ENCODE peak calls at places on chromosome 19, in eight cellular contexts. R is A549, M is upper lobe of right lung, K is breast epithelium, T is fibroblast of mammary gland, D is psoas muscle, S is LNCaP clone FGC, C is NB4. W is an unnamed sample.

GRCh38 chr19:13181747-13182388 is 31.7 kb downstream of the IER2 start:
- DNase-seq in R (no peak), M (peak), K (peak), T (peak), D (peak), S (peak), C (peak), W (no peak)

GRCh38 chr19:50546527-50547221 is 21.6 kb downstream of the LRRC4B start:
- DNase-seq in R (no peak), M (no peak), K (no peak), T (no peak), D (no peak), S (no peak), C (no peak), W (no peak)

GRCh38 chr19:58543826-58544590 is at the start of gene TRIM28:
- DNase-seq in R (peak), M (peak), K (peak), T (peak), D (peak), S (peak), C (peak), W (peak)

GRCh38 chr19:50328257-50329145 is 676 bp downstream of the KCNC3 start:
- DNase-seq in R (no peak), M (peak), K (no peak), T (no peak), D (no peak), S (no peak), C (no peak), W (no peak)

GRCh38 chr19:7947939-7948338 is 4.5 kb upstream of the TIMM44 start:
- DNase-seq in R (no peak), M (no peak), K (no peak), T (peak), D (no peak), S (no peak), C (no peak), W (no peak)

GRCh38 chr19:41409288-41409687 is 11.7 kb downstream of the BCKDHA start:
- DNase-seq in R (peak), M (no peak), K (peak), T (peak), D (no peak), S (peak), C (peak), W (no peak)

GRCh38 chr19:38778733-38779132 is 5.4 kb upstream of the LGALS7 start:
- DNase-seq in R (no peak), M (no peak), K (no peak), T (no peak), D (no peak), S (no peak), C (no peak), W (no peak)

GRCh38 chr19:13846533-13847032 is 30.4 kb upstream of the NANOS3 start:
- DNase-seq in R (peak), M (peak), K (peak), T (peak), D (peak), S (no peak), C (peak), W (peak)

GRCh38 chr19:54952591-54953344 is 5.4 kb upstream of the NLRP7 start:
- DNase-seq in R (no peak), M (peak), K (no peak), T (peak), D (no peak), S (no peak), C (peak), W (no peak)

GRCh38 chr19:2616741-2617392 is 85.6 kb downstream of the GNG7 start:
- DNase-seq in R (no peak), M (peak), K (no peak), T (no peak), D (no peak), S (no peak), C (peak), W (no peak)

GRCh38 chr19:58544591-58545285 is 874 bp downstream of the TRIM28 start:
- DNase-seq in R (peak), M (peak), K (no peak), T (peak), D (no peak), S (no peak), C (no peak), W (no peak)

GRCh38 chr19:19750131-19750841 is 17.4 kb upstream of the ZNF14 start:
- DNase-seq in R (no peak), M (no peak), K (peak), T (no peak), D (no peak), S (no peak), C (no peak), W (no peak)

GRCh38 chr19:21328402-21328801 is 808 bp downstream of the ZNF708 start:
- DNase-seq in R (no peak), M (no peak), K (no peak), T (no peak), D (no peak), S (no peak), C (peak), W (no peak)

GRCh38 chr19:10399878-10400277 is 3.5 kb downstream of the CDC37 start:
- DNase-seq in R (no peak), M (no peak), K (no peak), T (no peak), D (peak), S (no peak), C (no peak), W (no peak)

GRCh38 chr19:14718522-14719113 is 28.8 kb downstream of the ZNF333 start:
- DNase-seq in R (no peak), M (no peak), K (no peak), T (peak), D (no peak), S (no peak), C (no peak), W (no peak)

GRCh38 chr19:29714371-29714952 is 599 bp downstream of the C19orf12 start:
- DNase-seq in R (peak), M (peak), K (no peak), T (no peak), D (no peak), S (no peak), C (peak), W (no peak)

GRCh38 chr19:17328517-17329060 is 6.1 kb downstream of the ANO8 start:
- DNase-seq in R (no peak), M (no peak), K (no peak), T (no peak), D (no peak), S (no peak), C (no peak), W (no peak)

GRCh38 chr19:49528211-49528771 is 488 bp downstream of the RCN3 start:
- DNase-seq in R (no peak), M (no peak), K (no peak), T (peak), D (peak), S (no peak), C (no peak), W (no peak)

GRCh38 chr19:40594657-40595077 is 6.5 kb upstream of the LTBP4 start:
- DNase-seq in R (peak), M (no peak), K (no peak), T (peak), D (no peak), S (no peak), C (no peak), W (no peak)

GRCh38 chr19:13066933-13067831 is 35.5 kb downstream of the LYL1 start:
- DNase-seq in R (no peak), M (no peak), K (no peak), T (no peak), D (no peak), S (no peak), C (no peak), W (no peak)

GRCh38 chr19:38953677-38954076 is 21.9 kb downstream of the FBXO17 start:
- DNase-seq in R (no peak), M (no peak), K (no peak), T (no peak), D (no peak), S (no peak), C (no peak), W (no peak)

GRCh38 chr19:29530549-29531457 is 5.0 kb downstream of the VSTM2B start:
- DNase-seq in R (no peak), M (peak), K (no peak), T (no peak), D (no peak), S (no peak), C (no peak), W (no peak)

GRCh38 chr19:50334741-50335421 is 5.7 kb upstream of the KCNC3 start:
- DNase-seq in R (no peak), M (no peak), K (no peak), T (no peak), D (no peak), S (no peak), C (no peak), W (no peak)

GRCh38 chr19:49301165-49301865 is 23.7 kb downstream of the SLC6A16 start:
- DNase-seq in R (peak), M (peak), K (peak), T (peak), D (peak), S (no peak), C (peak), W (peak)

GRCh38 chr19:7874080-7874856 is at the start of gene PRR36:
- DNase-seq in R (no peak), M (peak), K (peak), T (no peak), D (no peak), S (no peak), C (no peak), W (no peak)

GRCh38 chr19:45556835-45557234 is 27.8 kb downstream of the OPA3 start:
- DNase-seq in R (no peak), M (no peak), K (no peak), T (no peak), D (no peak), S (no peak), C (no peak), W (no peak)

GRCh38 chr19:45554481-45554880 is 30.1 kb downstream of the OPA3 start:
- DNase-seq in R (no peak), M (no peak), K (no peak), T (no peak), D (no peak), S (no peak), C (no peak), W (no peak)

GRCh38 chr19:45547965-45548609 is 36.5 kb downstream of the OPA3 start:
- DNase-seq in R (peak), M (no peak), K (no peak), T (peak), D (no peak), S (no peak), C (no peak), W (no peak)

GRCh38 chr19:45558399-45558878 is 26.2 kb downstream of the OPA3 start:
- DNase-seq in R (peak), M (no peak), K (no peak), T (peak), D (no peak), S (no peak), C (peak), W (peak)

GRCh38 chr19:45553464-45553863 is 31.1 kb downstream of the OPA3 start:
- DNase-seq in R (no peak), M (no peak), K (no peak), T (no peak), D (no peak), S (no peak), C (no peak), W (no peak)
- H3K4me3 ChIP-seq in R (no peak), M (no peak), K (no peak), T (no peak), D (no peak), S (no peak), C (no peak), W (no peak)

DNA sequence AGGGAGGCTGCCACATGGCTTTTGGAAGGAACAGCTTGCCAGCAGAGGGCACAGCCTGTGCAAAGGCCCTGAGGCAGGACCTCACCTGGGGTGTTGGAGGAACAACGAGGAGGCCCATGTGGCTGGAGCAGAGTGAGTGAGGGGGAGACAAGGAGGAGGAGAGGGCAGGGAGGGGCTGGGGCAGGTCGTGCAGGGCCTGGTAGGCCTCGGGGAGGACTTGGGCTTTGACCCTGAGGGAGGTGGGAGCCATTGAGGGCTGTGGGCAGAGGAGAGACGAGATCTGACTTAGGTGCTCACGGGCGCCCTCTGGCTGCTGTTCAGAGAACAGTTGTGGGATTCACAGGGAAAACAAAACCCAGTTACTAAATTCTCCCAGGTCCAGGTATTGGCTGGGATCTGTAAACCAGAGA is 25.2 kb downstream of the ZNRF4 start:
- DNase-seq in R (peak), M (no peak), K (no peak), T (peak), D (peak), S (no peak), C (peak), W (no peak)
- TF ChIP-seq CTCF in R (peak), M (peak), K (no peak), T (peak), D (peak), S (peak), C (peak), W (peak)

GRCh38 chr19:33301900-33302174 is 497 bp downstream of the CEBPA start:
- DNase-seq in R (no peak), M (no peak), K (no peak), T (no peak), D (no peak), S (no peak), C (peak), W (no peak)
- H3K4me3 ChIP-seq in R (peak), M (peak), K (peak), T (no peak), D (peak), S (peak), C (peak), W (peak)

GRCh38 chr19:1183543-1184172 is 9.6 kb upstream of the SBNO2 start:
- DNase-seq in R (peak), M (no peak), K (peak), T (no peak), D (no peak), S (no peak), C (no peak), W (no peak)
- TF ChIP-seq CTCF in R (no peak), M (no peak), K (no peak), T (no peak), D (no peak), S (no peak), C (no peak), W (no peak)

GRCh38 chr19:32711747-32712146 is 7.8 kb upstream of the TDRD12 start:
- DNase-seq in R (no peak), M (no peak), K (no peak), T (no peak), D (no peak), S (no peak), C (no peak), W (no peak)

DNA sequence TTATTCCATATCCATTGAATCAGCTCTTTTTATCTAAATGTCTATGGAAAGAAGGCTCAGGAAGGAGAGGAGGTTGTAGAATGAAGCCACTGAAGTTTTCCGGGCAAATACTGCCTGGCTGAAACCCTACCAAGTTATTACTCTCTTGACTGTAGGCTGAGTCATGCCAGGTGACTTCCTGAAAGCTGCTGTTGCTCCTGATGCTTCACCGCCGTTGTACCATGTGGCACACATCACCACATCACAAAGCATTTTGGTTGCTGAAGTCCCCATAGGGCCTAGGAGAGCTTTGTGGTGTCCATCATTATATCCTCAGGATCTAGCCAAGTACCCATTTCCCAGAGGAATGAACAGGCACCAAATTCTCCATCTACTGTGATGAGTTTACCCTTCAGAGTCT is 11.1 kb upstream of the TDRD12 start:
- DNase-seq in R (no peak), M (no peak), K (no peak), T (no peak), D (no peak), S (no peak), C (no peak), W (no peak)
- H3K4me3 ChIP-seq in R (no peak), M (no peak), K (no peak), T (no peak), D (no peak), S (no peak), C (no peak), W (no peak)

GRCh38 chr19:47417107-47417745 is 2.1 kb downstream of the MEIS3 start:
- DNase-seq in R (no peak), M (no peak), K (no peak), T (no peak), D (no peak), S (no peak), C (no peak), W (no peak)

GRCh38 chr19:47413941-47414340 is 5.4 kb downstream of the MEIS3 start:
- DNase-seq in R (no peak), M (no peak), K (no peak), T (no peak), D (no peak), S (no peak), C (no peak), W (no peak)

GRCh38 chr19:47415953-47416666 is 3.2 kb downstream of the MEIS3 start:
- DNase-seq in R (no peak), M (no peak), K (no peak), T (no peak), D (no peak), S (no peak), C (peak), W (no peak)

GRCh38 chr19:47416667-47417033 is 2.7 kb downstream of the MEIS3 start:
- DNase-seq in R (no peak), M (no peak), K (no peak), T (no peak), D (no peak), S (no peak), C (no peak), W (no peak)

DNA sequence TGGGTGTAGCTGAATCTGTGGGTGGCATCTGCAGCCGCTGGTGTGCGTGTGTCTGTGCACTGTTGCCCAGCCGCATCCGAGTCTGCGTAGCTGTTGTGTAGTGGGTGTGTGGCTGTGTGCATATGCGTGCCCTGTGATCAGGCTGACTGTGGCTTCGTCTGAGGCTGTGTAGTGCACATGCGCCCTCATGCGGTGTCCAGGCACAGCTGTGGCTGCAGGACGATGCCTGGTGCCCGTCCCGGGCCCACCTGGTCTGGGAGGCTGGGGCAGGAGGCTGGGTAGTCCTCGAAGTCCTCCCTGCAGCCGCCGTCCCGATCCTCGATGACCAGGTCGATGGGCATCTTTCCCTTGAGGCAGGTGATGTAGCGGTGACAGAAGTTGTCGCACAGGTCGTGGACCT is 4.9 kb downstream of the MEIS3 start:
- DNase-seq in R (no peak), M (no peak), K (no peak), T (no peak), D (no peak), S (no peak), C (peak), W (no peak)
- TF ChIP-seq CTCF in R (peak), M (no peak), K (no peak), T (no peak), D (no peak), S (peak), C (peak), W (peak)

GRCh38 chr19:34357431-34357830 is 7.6 kb upstream of the GPI start:
- DNase-seq in R (no peak), M (no peak), K (no peak), T (no peak), D (no peak), S (no peak), C (no peak), W (no peak)
- H3K4me3 ChIP-seq in R (no peak), M (no peak), K (no peak), T (no peak), D (no peak), S (no peak), C (no peak), W (no peak)

GRCh38 chr19:45913874-45914830 is at the start of gene NANOS2:
- DNase-seq in R (no peak), M (no peak), K (no peak), T (no peak), D (peak), S (no peak), C (peak), W (no peak)
- TF ChIP-seq CTCF in R (peak), M (no peak), K (no peak), T (peak), D (no peak), S (no peak), C (peak), W (no peak)

W was measured in GM12864.